ENCODE peak calls at places on chromosomes 16 and 17, in six cellular contexts. Y, S, P, N, R and T are unnamed samples.

GRCh38 chr17:43558805-43559160 is 12.6 kb upstream of the ETV4 start:
- DNase-seq in Y (no peak), R (no peak), N (no peak), P (no peak), S (no peak), T (no peak)

GRCh38 chr17:561118-561517 is 153.5 kb downstream of the VPS53 start:
- DNase-seq in P (no peak), Y (no peak), R (no peak), N (no peak), S (no peak), T (no peak)

GRCh38 chr16:58028168-58028455 is 2.6 kb downstream of the MMP15 start:
- DNase-seq in P (no peak), Y (no peak), N (no peak), R (no peak), S (no peak), T (no peak)

GRCh38 chr16:833411-833810 is 32.9 kb upstream of the GNG13 start:
- DNase-seq in R (no peak), Y (no peak), N (no peak), P (no peak), S (no peak), T (no peak)

GRCh38 chr16:27515874-27516353 is 33.8 kb downstream of the GTF3C1 start:
- DNase-seq in P (no peak), Y (no peak), N (peak), S (no peak), R (peak), T (no peak)

GRCh38 chr17:77098884-77099545 is 41.8 kb upstream of the SEC14L1 start:
- DNase-seq in S (no peak), Y (no peak), R (no peak), N (peak), P (peak), T (peak)

GRCh38 chr17:49387374-49388289 is 25.6 kb upstream of the ZNF652 start:
- DNase-seq in S (no peak), N (no peak), R (no peak), P (no peak), Y (no peak), T (no peak)

GRCh38 chr17:9239821-9240658 is 218.7 kb downstream of the NTN1 start:
- DNase-seq in Y (peak), P (peak), S (peak), R (peak), N (peak), T (peak)

GRCh38 chr17:48131216-48131824 is 23.8 kb downstream of the SNX11 start:
- DNase-seq in P (peak), Y (no peak), S (no peak), N (peak), R (peak), T (peak)

GRCh38 chr16:56450275-56450889 is 750 bp downstream of the NUDT21 start:
- DNase-seq in N (no peak), S (no peak), R (peak), P (no peak), Y (no peak), T (no peak)

GRCh38 chr17:17877548-17878358 is 41.0 kb upstream of the SREBF1 start:
- DNase-seq in S (peak), N (peak), R (no peak), Y (peak), P (peak), T (peak)

GRCh38 chr16:84072014-84072413 is 29.4 kb upstream of the SLC38A8 start:
- DNase-seq in Y (no peak), S (no peak), R (no peak), N (no peak), P (no peak), T (no peak)

GRCh38 chr16:10509534-10510025 is 70.8 kb downstream of the EMP2 start:
- DNase-seq in N (peak), P (peak), Y (no peak), R (peak), S (no peak), T (peak)

GRCh38 chr17:20063665-20064648 is 54.8 kb downstream of the SPECC1 start:
- DNase-seq in Y (peak), N (peak), S (peak), R (peak), P (peak), T (peak)

GRCh38 chr17:40419559-40420331 is 2.0 kb upstream of the TOP2A start:
- DNase-seq in S (no peak), P (no peak), Y (no peak), R (no peak), N (no peak), T (no peak)

GRCh38 chr17:27586203-27586701 is 44.7 kb upstream of the LGALS9 start:
- DNase-seq in P (no peak), N (no peak), S (no peak), R (peak), Y (no peak), T (no peak)

GRCh38 chr16:57401943-57402640 is 2.5 kb upstream of the CCL17 start:
- DNase-seq in N (no peak), R (no peak), Y (no peak), P (no peak), S (no peak), T (no peak)

GRCh38 chr16:87628940-87629339 is 26.6 kb downstream of the JPH3 start:
- DNase-seq in P (no peak), Y (no peak), N (no peak), R (peak), S (peak), T (no peak)

GRCh38 chr16:85523602-85524364 is 89.3 kb upstream of the GSE1 start:
- DNase-seq in R (no peak), Y (peak), P (no peak), S (no peak), N (peak), T (peak)

GRCh38 chr16:17155480-17155879 is 315.3 kb downstream of the XYLT1 start:
- DNase-seq in Y (no peak), R (no peak), N (no peak), P (no peak), S (no peak), T (no peak)

GRCh38 chr17:7634384-7634783 is 4.4 kb downstream of the SHBG start:
- DNase-seq in P (peak), Y (peak), S (no peak), R (peak), N (no peak), T (peak)

GRCh38 chr16:57277586-57277985 is 6.9 kb downstream of the PLLP start:
- DNase-seq in N (no peak), R (peak), Y (no peak), P (no peak), S (no peak), T (no peak)

GRCh38 chr17:17019430-17019762 is 22.9 kb upstream of the MPRIP start:
- DNase-seq in Y (no peak), R (no peak), N (no peak), P (no peak), S (no peak), T (peak)

GRCh38 chr16:89863741-89864391 is 9.5 kb upstream of the TCF25 start:
- DNase-seq in N (no peak), R (no peak), Y (peak), S (no peak), P (peak), T (no peak)

GRCh38 chr17:48954300-48954755 is 9.7 kb upstream of the SNF8 start:
- DNase-seq in N (no peak), Y (no peak), S (no peak), P (no peak), R (peak), T (no peak)

GRCh38 chr16:28087675-28088285 is 24.3 kb upstream of the GSG1L start:
- DNase-seq in Y (no peak), S (no peak), R (peak), N (no peak), P (no peak), T (no peak)

GRCh38 chr16:57285379-57285778 is 907 bp upstream of the PLLP start:
- DNase-seq in S (no peak), Y (no peak), N (no peak), P (no peak), R (no peak), T (no peak)

GRCh38 chr16:68475071-68475470 is 26.8 kb upstream of the SMPD3 start:
- DNase-seq in Y (no peak), N (no peak), R (peak), S (no peak), P (no peak), T (no peak)

DNA sequence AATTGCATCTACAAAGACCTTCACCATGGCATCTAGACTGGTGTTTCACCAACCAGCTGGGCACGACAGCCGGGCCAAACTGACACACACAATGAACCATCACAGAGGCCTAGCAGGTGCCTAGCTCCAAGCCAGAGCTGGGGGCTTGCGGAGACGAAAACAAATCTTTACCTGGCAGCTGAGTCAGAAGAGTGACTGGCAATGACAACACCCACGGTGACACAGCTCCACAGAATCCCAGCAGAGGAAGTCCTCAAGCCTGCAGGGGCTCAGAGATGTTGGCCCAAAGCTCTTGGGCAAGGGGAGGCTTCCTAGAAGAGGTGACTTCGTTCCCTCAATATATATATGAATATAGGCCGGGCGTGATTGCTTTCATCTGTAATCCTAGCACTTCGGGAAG is 5.1 kb downstream of the MMP25 start:
- DNase-seq in N (no peak), R (no peak), P (no peak), Y (no peak), S (no peak), T (no peak)
- H3K27ac ChIP-seq in N (peak), R (no peak), P (no peak), Y (no peak), S (no peak), T (no peak)

GRCh38 chr16:73584157-73584556 is 536.2 kb upstream of the ZFHX3 start:
- DNase-seq in Y (no peak), R (no peak), P (no peak), N (no peak), S (no peak), T (no peak)
- TF ChIP-seq CTCF in Y (no peak), R (no peak), P (no peak), N (no peak), S (no peak), T (no peak)

GRCh38 chr17:79652999-79653643 is 42.3 kb upstream of the RBFOX3 start:
- DNase-seq in R (no peak), N (no peak), Y (no peak), S (no peak), P (no peak), T (peak)
- H3K4me3 ChIP-seq in R (no peak), N (no peak), Y (no peak), S (no peak), P (no peak), T (no peak)

DNA sequence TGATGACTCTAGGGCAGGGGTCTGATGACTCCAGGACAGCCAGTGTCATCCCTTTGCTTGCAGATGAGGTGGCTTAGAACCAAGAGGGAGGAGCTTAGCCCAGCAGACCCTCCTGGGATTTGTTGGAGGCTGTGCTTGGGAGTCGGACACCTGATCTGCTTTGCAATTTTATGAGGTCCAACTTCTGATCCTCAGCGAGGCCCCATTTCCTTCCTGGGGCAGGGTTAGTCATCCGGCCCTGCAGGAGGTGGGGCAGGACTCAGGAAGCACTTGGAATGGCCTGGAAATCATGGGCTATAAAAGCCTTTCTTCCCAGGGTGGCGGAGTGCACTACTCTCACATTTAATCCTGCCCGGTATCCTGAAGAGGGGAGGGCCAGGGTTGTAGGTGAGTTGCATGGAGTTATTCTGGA is 168.5 kb downstream of the MSI2 start:
- DNase-seq in R (no peak), S (no peak), N (no peak), Y (no peak), P (no peak), T (no peak)
- H3K27ac ChIP-seq in R (no peak), S (no peak), N (no peak), Y (no peak), P (no peak), T (no peak)